ENCODE peak calls at places on chromosome X, in eight cellular contexts. One of them, this sample, is unnamed.

GRCh38 chrX:128698528-128698927 is 646.3 kb upstream of the ACTRT1 start:
- DNase-seq in IMR-90: no peak
- DNase-seq in A549: no peak
- DNase-seq in thyroid gland: no peak
- DNase-seq in body of pancreas: no peak
- DNase-seq in tibial nerve: no peak
- DNase-seq in stomach: no peak
- DNase-seq in suprapubic skin: no peak
- DNase-seq in this sample: no peak

GRCh38 chrX:130669233-130669632 is 233.8 kb downstream of the ENOX2 start:
- DNase-seq in thyroid gland: no peak
- DNase-seq in suprapubic skin: no peak
- DNase-seq in IMR-90: peak
- DNase-seq in A549: no peak
- DNase-seq in body of pancreas: no peak
- DNase-seq in tibial nerve: no peak
- DNase-seq in stomach: no peak
- DNase-seq in this sample: peak

GRCh38 chrX:14697453-14697852 is 168.1 kb downstream of the GLRA2 start:
- DNase-seq in suprapubic skin: no peak
- DNase-seq in thyroid gland: peak
- DNase-seq in IMR-90: no peak
- DNase-seq in stomach: peak
- DNase-seq in body of pancreas: peak
- DNase-seq in A549: peak
- DNase-seq in tibial nerve: peak
- DNase-seq in this sample: peak

GRCh38 chrX:154398668-154399526 is 720 bp downstream of the RPL10 start:
- DNase-seq in thyroid gland: peak
- DNase-seq in IMR-90: peak
- DNase-seq in stomach: peak
- DNase-seq in A549: peak
- DNase-seq in body of pancreas: peak
- DNase-seq in tibial nerve: peak
- DNase-seq in suprapubic skin: peak
- DNase-seq in this sample: no peak

GRCh38 chrX:39665830-39666518 is 431.8 kb downstream of the BCOR start:
- DNase-seq in IMR-90: peak
- DNase-seq in stomach: no peak
- DNase-seq in A549: peak
- DNase-seq in thyroid gland: no peak
- DNase-seq in tibial nerve: no peak
- DNase-seq in suprapubic skin: no peak
- DNase-seq in body of pancreas: no peak
- DNase-seq in this sample: no peak

GRCh38 chrX:50680990-50681389 is 133.0 kb downstream of the SHROOM4 start:
- DNase-seq in suprapubic skin: no peak
- DNase-seq in thyroid gland: no peak
- DNase-seq in IMR-90: no peak
- DNase-seq in tibial nerve: no peak
- DNase-seq in body of pancreas: peak
- DNase-seq in stomach: no peak
- DNase-seq in A549: peak
- DNase-seq in this sample: no peak

GRCh38 chrX:48893556-48894348 is 3.8 kb downstream of the TIMM17B start:
- DNase-seq in stomach: no peak
- DNase-seq in thyroid gland: no peak
- DNase-seq in A549: no peak
- DNase-seq in suprapubic skin: peak
- DNase-seq in body of pancreas: no peak
- DNase-seq in tibial nerve: no peak
- DNase-seq in IMR-90: no peak
- DNase-seq in this sample: no peak

GRCh38 chrX:8191022-8191421 is 20.0 kb upstream of the VCX2 start:
- DNase-seq in IMR-90: no peak
- DNase-seq in A549: no peak
- DNase-seq in tibial nerve: no peak
- DNase-seq in suprapubic skin: no peak
- DNase-seq in stomach: no peak
- DNase-seq in body of pancreas: no peak
- DNase-seq in thyroid gland: no peak
- DNase-seq in this sample: no peak

GRCh38 chrX:136780738-136781137 is at the start of gene ARHGEF6:
- DNase-seq in body of pancreas: no peak
- DNase-seq in tibial nerve: no peak
- DNase-seq in thyroid gland: no peak
- DNase-seq in A549: no peak
- DNase-seq in suprapubic skin: no peak
- DNase-seq in stomach: no peak
- DNase-seq in IMR-90: no peak
- DNase-seq in this sample: no peak

GRCh38 chrX:19865567-19866363 is 21.6 kb downstream of the SH3KBP1 start:
- DNase-seq in thyroid gland: no peak
- DNase-seq in stomach: no peak
- DNase-seq in suprapubic skin: no peak
- DNase-seq in body of pancreas: no peak
- DNase-seq in A549: no peak
- DNase-seq in IMR-90: no peak
- DNase-seq in tibial nerve: peak
- DNase-seq in this sample: no peak

GRCh38 chrX:23756165-23756564 is 13.1 kb upstream of the ACOT9 start:
- DNase-seq in A549: peak
- DNase-seq in tibial nerve: peak
- DNase-seq in IMR-90: peak
- DNase-seq in stomach: peak
- DNase-seq in thyroid gland: peak
- DNase-seq in body of pancreas: peak
- DNase-seq in suprapubic skin: no peak
- DNase-seq in this sample: no peak

GRCh38 chrX:154540897-154541535 is 5.6 kb downstream of the G6PD start:
- DNase-seq in IMR-90: no peak
- DNase-seq in A549: peak
- DNase-seq in tibial nerve: no peak
- DNase-seq in stomach: peak
- DNase-seq in thyroid gland: peak
- DNase-seq in body of pancreas: no peak
- DNase-seq in suprapubic skin: peak
- DNase-seq in this sample: no peak

GRCh38 chrX:37779857-37780256 is at the start of gene CYBB:
- DNase-seq in A549: no peak
- DNase-seq in suprapubic skin: no peak
- DNase-seq in IMR-90: no peak
- DNase-seq in body of pancreas: no peak
- DNase-seq in thyroid gland: no peak
- DNase-seq in stomach: no peak
- DNase-seq in tibial nerve: no peak
- DNase-seq in this sample: no peak

GRCh38 chrX:72126048-72126415 is 5.7 kb downstream of the RTL5 start:
- DNase-seq in stomach: no peak
- DNase-seq in A549: no peak
- DNase-seq in thyroid gland: peak
- DNase-seq in body of pancreas: no peak
- DNase-seq in suprapubic skin: no peak
- DNase-seq in tibial nerve: no peak
- DNase-seq in IMR-90: no peak
- DNase-seq in this sample: no peak

GRCh38 chrX:105876658-105877057 is 54.3 kb downstream of the NRK start:
- DNase-seq in tibial nerve: no peak
- DNase-seq in IMR-90: peak
- DNase-seq in suprapubic skin: no peak
- DNase-seq in body of pancreas: no peak
- DNase-seq in thyroid gland: no peak
- DNase-seq in A549: peak
- DNase-seq in stomach: no peak
- DNase-seq in this sample: no peak

GRCh38 chrX:276588-277171 is 4.5 kb upstream of the PLCXD1 start:
- DNase-seq in IMR-90: peak
- DNase-seq in body of pancreas: peak
- DNase-seq in thyroid gland: peak
- DNase-seq in tibial nerve: no peak
- DNase-seq in A549: peak
- DNase-seq in suprapubic skin: no peak
- DNase-seq in stomach: peak
- DNase-seq in this sample: peak

GRCh38 chrX:274904-275475 is 6.2 kb upstream of the PLCXD1 start:
- DNase-seq in thyroid gland: peak
- DNase-seq in tibial nerve: no peak
- DNase-seq in suprapubic skin: no peak
- DNase-seq in stomach: peak
- DNase-seq in A549: no peak
- DNase-seq in body of pancreas: peak
- DNase-seq in IMR-90: no peak
- DNase-seq in this sample: no peak

GRCh38 chrX:275476-275966 is 5.7 kb upstream of the PLCXD1 start:
- DNase-seq in thyroid gland: no peak
- DNase-seq in stomach: no peak
- DNase-seq in tibial nerve: no peak
- DNase-seq in body of pancreas: peak
- DNase-seq in IMR-90: no peak
- DNase-seq in A549: no peak
- DNase-seq in suprapubic skin: peak
- DNase-seq in this sample: no peak

GRCh38 chrX:270848-271367 is 10.3 kb upstream of the PLCXD1 start:
- DNase-seq in thyroid gland: peak
- DNase-seq in suprapubic skin: peak
- DNase-seq in body of pancreas: peak
- DNase-seq in A549: no peak
- DNase-seq in tibial nerve: peak
- DNase-seq in IMR-90: no peak
- DNase-seq in stomach: peak
- DNase-seq in this sample: no peak

GRCh38 chrX:275967-276587 is 5.1 kb upstream of the PLCXD1 start:
- DNase-seq in thyroid gland: peak
- DNase-seq in IMR-90: peak
- DNase-seq in suprapubic skin: peak
- DNase-seq in tibial nerve: peak
- DNase-seq in body of pancreas: peak
- DNase-seq in A549: peak
- DNase-seq in stomach: peak
- DNase-seq in this sample: peak
- TF ChIP-seq POLR2A in thyroid gland: no peak
- TF ChIP-seq POLR2A in IMR-90: peak
- TF ChIP-seq POLR2A in suprapubic skin: no peak
- TF ChIP-seq POLR2A in tibial nerve: no peak
- TF ChIP-seq POLR2A in body of pancreas: peak
- TF ChIP-seq POLR2A in A549: peak
- TF ChIP-seq POLR2A in stomach: no peak
- TF ChIP-seq POLR2A in this sample: peak

GRCh38 chrX:79367907-79368306 is 773 bp upstream of the ITM2A start:
- DNase-seq in IMR-90: no peak
- DNase-seq in stomach: no peak
- DNase-seq in thyroid gland: no peak
- DNase-seq in A549: no peak
- DNase-seq in tibial nerve: no peak
- DNase-seq in body of pancreas: no peak
- DNase-seq in suprapubic skin: no peak
- DNase-seq in this sample: no peak

GRCh38 chrX:79366556-79366887 is 612 bp downstream of the ITM2A start:
- DNase-seq in A549: no peak
- DNase-seq in body of pancreas: no peak
- DNase-seq in thyroid gland: no peak
- DNase-seq in IMR-90: no peak
- DNase-seq in stomach: no peak
- DNase-seq in tibial nerve: peak
- DNase-seq in suprapubic skin: no peak
- DNase-seq in this sample: no peak

GRCh38 chrX:79369871-79370270 is 2.7 kb upstream of the ITM2A start:
- DNase-seq in tibial nerve: no peak
- DNase-seq in thyroid gland: no peak
- DNase-seq in suprapubic skin: no peak
- DNase-seq in A549: no peak
- DNase-seq in IMR-90: no peak
- DNase-seq in body of pancreas: no peak
- DNase-seq in stomach: no peak
- DNase-seq in this sample: no peak

GRCh38 chrX:79365591-79365990 is 1.5 kb downstream of the ITM2A start:
- DNase-seq in A549: no peak
- DNase-seq in stomach: no peak
- DNase-seq in suprapubic skin: no peak
- DNase-seq in body of pancreas: no peak
- DNase-seq in thyroid gland: no peak
- DNase-seq in tibial nerve: no peak
- DNase-seq in IMR-90: no peak
- DNase-seq in this sample: no peak

DNA sequence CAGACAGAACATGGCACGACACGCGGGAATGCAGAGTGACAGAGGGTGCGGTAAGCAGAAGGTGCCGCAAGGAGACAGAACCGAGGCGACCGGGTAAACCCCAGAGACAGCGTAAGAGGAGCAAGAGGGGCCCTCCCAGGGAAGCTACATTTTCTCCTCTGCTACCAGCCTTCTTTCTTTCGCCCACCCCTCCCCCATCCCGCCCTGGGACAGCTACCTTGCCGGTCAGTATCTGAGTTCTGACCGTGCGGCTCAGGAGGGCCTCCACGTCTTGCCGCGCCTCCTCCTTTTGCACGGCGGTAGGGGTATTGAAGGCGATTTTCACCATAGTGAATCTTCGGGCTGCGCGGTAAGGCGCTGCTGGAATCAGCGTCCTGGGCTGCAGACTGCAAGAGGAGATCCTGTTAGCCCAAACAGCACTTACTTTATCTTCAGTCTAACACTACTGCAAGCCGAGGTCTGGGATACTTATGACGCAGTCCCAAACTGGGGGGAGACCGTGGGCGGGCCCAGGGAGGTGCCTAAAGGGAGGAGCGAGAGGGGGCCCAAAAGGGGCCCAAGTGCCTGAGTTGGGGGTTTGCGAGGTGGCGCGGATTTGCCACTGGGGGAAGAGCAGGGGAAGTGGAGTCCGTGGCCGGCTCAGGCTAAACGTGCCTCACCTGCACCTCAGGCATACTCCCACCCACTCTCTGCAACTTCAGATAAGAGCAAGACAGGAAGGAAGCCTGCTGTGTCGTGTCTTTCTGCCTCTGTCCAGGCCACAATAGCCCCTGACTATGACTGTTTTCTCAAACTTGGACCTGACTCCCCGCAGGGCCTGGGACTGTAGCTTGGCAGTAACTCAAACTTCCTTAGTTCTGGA is at the start of gene ITM2A:
- DNase-seq in A549: no peak
- DNase-seq in thyroid gland: peak
- DNase-seq in body of pancreas: peak
- DNase-seq in suprapubic skin: peak
- DNase-seq in stomach: peak
- DNase-seq in IMR-90: no peak
- DNase-seq in tibial nerve: peak
- DNase-seq in this sample: no peak
- TF ChIP-seq POLR2A in A549: no peak
- TF ChIP-seq POLR2A in thyroid gland: no peak
- TF ChIP-seq POLR2A in body of pancreas: no peak
- TF ChIP-seq POLR2A in suprapubic skin: no peak
- TF ChIP-seq POLR2A in stomach: no peak
- TF ChIP-seq POLR2A in IMR-90: no peak
- TF ChIP-seq POLR2A in tibial nerve: peak
- TF ChIP-seq POLR2A in this sample: no peak

GRCh38 chrX:30652527-30653414 is 452 bp upstream of the GK start:
- DNase-seq in thyroid gland: peak
- DNase-seq in stomach: peak
- DNase-seq in IMR-90: peak
- DNase-seq in tibial nerve: peak
- DNase-seq in body of pancreas: peak
- DNase-seq in suprapubic skin: peak
- DNase-seq in A549: peak
- DNase-seq in this sample: peak
- TF ChIP-seq POLR2A in thyroid gland: no peak
- TF ChIP-seq POLR2A in stomach: no peak
- TF ChIP-seq POLR2A in IMR-90: no peak
- TF ChIP-seq POLR2A in tibial nerve: peak
- TF ChIP-seq POLR2A in body of pancreas: peak
- TF ChIP-seq POLR2A in suprapubic skin: no peak
- TF ChIP-seq POLR2A in A549: no peak
- TF ChIP-seq POLR2A in this sample: peak

GRCh38 chrX:123764967-123765871 is 32.4 kb upstream of the THOC2 start:
- DNase-seq in body of pancreas: peak
- DNase-seq in stomach: peak
- DNase-seq in tibial nerve: peak
- DNase-seq in IMR-90: peak
- DNase-seq in suprapubic skin: peak
- DNase-seq in A549: peak
- DNase-seq in thyroid gland: peak
- DNase-seq in this sample: peak
- TF ChIP-seq POLR2A in body of pancreas: peak
- TF ChIP-seq POLR2A in stomach: no peak
- TF ChIP-seq POLR2A in tibial nerve: peak
- TF ChIP-seq POLR2A in IMR-90: no peak
- TF ChIP-seq POLR2A in suprapubic skin: no peak
- TF ChIP-seq POLR2A in A549: peak
- TF ChIP-seq POLR2A in thyroid gland: no peak
- TF ChIP-seq POLR2A in this sample: peak

This sample was measured in H54.